ENCODE peak calls at places on chromosomes 13 and 19, in four cellular contexts. I is activated naive CD4-positive, alpha-beta T cell treated with anti-CD3 and anti-CD28 coated beads for 36 hours; K is central memory CD4-positive, alpha-beta T cell; S is stimulated activated CD4-positive, alpha-beta T cell treated with anti-CD3 and anti-CD28 coated beads, Interleukin-12 subunit alpha, Interleukin-12 subunit beta, amount 100 ng/mL, for 48 hours. R is an unnamed sample.

GRCh38 chr13:60583196-60583908 is 186.3 kb downstream of the TDRD3 start:
- DNase-seq in I (no peak), K (no peak), S (no peak), R (no peak)

GRCh38 chr19:30444686-30445232 is 72.6 kb downstream of the ZNF536 start:
- DNase-seq in I (no peak), K (no peak), S (no peak), R (no peak)

GRCh38 chr13:106700007-106700950 is 132.3 kb upstream of the ARGLU1 start:
- DNase-seq in I (no peak), K (no peak), S (no peak), R (no peak)

GRCh38 chr19:18771328-18772242 is 19.5 kb downstream of the COMP start:
- DNase-seq in I (peak; percentile 18), K (no peak), S (no peak), R (no peak)

GRCh38 chr13:41568143-41568989 is 111.0 kb downstream of the RGCC start:
- DNase-seq in I (no peak), K (no peak), S (no peak), R (no peak)

GRCh38 chr13:21014666-21015170 is 46.7 kb downstream of the LATS2 start:
- DNase-seq in I (no peak), K (no peak), S (no peak), R (peak; percentile 82)

GRCh38 chr13:54852831-54853230 is 1824.2 kb downstream of the OLFM4 start:
- DNase-seq in I (no peak), K (no peak), S (no peak), R (no peak)

GRCh38 chr19:19405919-19406877 is 723 bp downstream of the GATAD2A start:
- DNase-seq in I (peak; percentile 58), K (peak; percentile 35), S (no peak), R (no peak)

GRCh38 chr19:17579523-17580244 is 24.2 kb downstream of the COLGALT1 start:
- DNase-seq in I (no peak), K (no peak), S (no peak), R (no peak)

GRCh38 chr19:38233740-38234251 is 9.8 kb upstream of the DPF1 start:
- DNase-seq in I (peak; percentile 91), K (peak; percentile 48), S (peak; percentile 68), R (no peak)

GRCh38 chr19:52070496-52070895 is 21.9 kb upstream of the ZNF432 start:
- DNase-seq in I (no peak), K (no peak), S (no peak), R (no peak)

GRCh38 chr19:19584356-19584755 is 34.1 kb downstream of the PBX4 start:
- DNase-seq in I (no peak), K (no peak), S (no peak), R (no peak)